ENCODE peak calls at places on chromosomes 12 and 14, in four cellular contexts. One of them, this sample, is unnamed.

GRCh38 chr12:121810234-121810817 is 6.5 kb downstream of the SETD1B start:
- DNase-seq in GM23338: no peak
- DNase-seq in PC-3: no peak
- DNase-seq in astrocyte: no peak
- DNase-seq in this sample: no peak

GRCh38 chr14:68249534-68250517 is 430.2 kb downstream of the RAD51B start:
- DNase-seq in astrocyte: peak; percentile 73
- DNase-seq in GM23338: no peak
- DNase-seq in PC-3: peak; percentile 86
- DNase-seq in this sample: peak; percentile 81

GRCh38 chr12:30847259-30847658 is 79.3 kb upstream of the TSPAN11 start:
- DNase-seq in GM23338: peak; percentile 86
- DNase-seq in PC-3: peak; percentile 76
- DNase-seq in astrocyte: peak; percentile 38
- DNase-seq in this sample: peak; percentile 77

GRCh38 chr12:21823581-21823980 is 49.1 kb upstream of the KCNJ8 start:
- DNase-seq in astrocyte: peak; percentile 19
- DNase-seq in PC-3: no peak
- DNase-seq in GM23338: peak; percentile 18
- DNase-seq in this sample: peak; percentile 56

GRCh38 chr12:124390442-124391116 is 95.7 kb downstream of the RFLNA start:
- DNase-seq in astrocyte: peak; percentile 76
- DNase-seq in GM23338: no peak
- DNase-seq in PC-3: peak; percentile 83
- DNase-seq in this sample: peak; percentile 94

GRCh38 chr12:7373226-7373625 is 69.4 kb downstream of the ACSM4 start:
- DNase-seq in PC-3: no peak
- DNase-seq in astrocyte: no peak
- DNase-seq in GM23338: no peak
- DNase-seq in this sample: peak; percentile 11

GRCh38 chr14:52596861-52597260 is 44.2 kb downstream of the GPR137C start:
- DNase-seq in PC-3: peak; percentile 47
- DNase-seq in GM23338: no peak
- DNase-seq in astrocyte: peak; percentile 13
- DNase-seq in this sample: no peak

GRCh38 chr14:74595006-74595735 is 16.9 kb downstream of the LTBP2 start:
- DNase-seq in GM23338: no peak
- DNase-seq in astrocyte: peak; percentile 75
- DNase-seq in PC-3: no peak
- DNase-seq in this sample: peak; percentile 77

GRCh38 chr12:5593056-5593455 is 161.1 kb downstream of the NTF3 start:
- DNase-seq in astrocyte: no peak
- DNase-seq in GM23338: no peak
- DNase-seq in PC-3: no peak
- DNase-seq in this sample: no peak

GRCh38 chr12:110578522-110579238 is 4.4 kb downstream of the PPTC7 start:
- DNase-seq in GM23338: no peak
- DNase-seq in astrocyte: no peak
- DNase-seq in PC-3: no peak
- DNase-seq in this sample: no peak

GRCh38 chr14:64082837-64083236 is 211.3 kb downstream of the ESR2 start:
- DNase-seq in PC-3: no peak
- DNase-seq in GM23338: no peak
- DNase-seq in astrocyte: no peak
- DNase-seq in this sample: no peak

GRCh38 chr12:123106640-123107359 is 44.1 kb downstream of the PITPNM2 start:
- DNase-seq in astrocyte: no peak
- DNase-seq in GM23338: no peak
- DNase-seq in PC-3: peak; percentile 39
- DNase-seq in this sample: no peak

GRCh38 chr14:74684444-74684843 is 28.4 kb downstream of the AREL1 start:
- DNase-seq in astrocyte: no peak
- DNase-seq in PC-3: no peak
- DNase-seq in GM23338: no peak
- DNase-seq in this sample: no peak

DNA sequence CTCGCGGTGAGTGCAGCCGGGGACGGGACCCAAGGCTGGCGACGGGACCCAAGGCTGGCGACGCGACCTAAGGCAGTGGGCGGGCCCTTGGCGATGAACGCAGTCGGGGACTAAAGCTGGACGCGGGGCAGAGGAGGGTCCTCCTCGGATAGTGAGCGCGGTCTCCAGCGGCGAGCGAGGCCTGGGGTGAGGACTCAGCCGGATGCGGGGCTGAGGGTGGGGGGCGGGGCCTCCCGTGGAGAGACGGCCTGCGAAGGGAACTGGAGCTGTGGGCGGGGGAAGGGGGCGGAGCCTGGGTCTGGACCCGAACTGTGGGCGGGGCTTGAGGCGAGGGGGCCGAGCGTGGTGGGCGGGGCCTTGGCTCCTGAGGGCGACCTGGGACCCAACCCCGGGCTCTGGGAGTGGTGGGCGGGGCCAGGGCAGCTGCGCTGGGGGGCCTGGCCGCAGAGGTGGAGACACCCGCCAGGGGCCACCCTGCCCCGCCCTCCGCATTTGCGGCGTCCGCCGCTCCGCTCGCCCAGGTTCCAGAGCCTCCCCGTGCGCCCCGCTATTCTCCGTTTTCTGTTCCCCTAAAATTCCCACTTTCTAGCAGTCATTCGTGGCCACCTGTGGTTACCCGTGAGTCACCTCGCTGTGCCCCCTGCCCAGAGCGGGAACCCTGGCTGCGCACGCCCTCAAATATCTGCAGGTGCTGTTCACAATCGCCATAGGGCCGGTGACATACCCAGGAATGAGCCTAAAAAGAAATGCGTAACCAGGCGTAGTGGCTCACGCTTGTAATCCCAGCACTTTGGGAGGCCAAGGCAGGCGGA is 508 bp upstream of the BRF1 start:
- DNase-seq in astrocyte: peak; percentile 77
- DNase-seq in GM23338: peak; percentile 98
- DNase-seq in PC-3: peak; percentile 95
- DNase-seq in this sample: peak; percentile 98
- TF ChIP-seq EZH2 in astrocyte: no peak
- TF ChIP-seq EZH2 in GM23338: no peak
- TF ChIP-seq EZH2 in PC-3: no peak
- TF ChIP-seq EZH2 in this sample: no peak

GRCh38 chr12:12167847-12168246 is 97.1 kb downstream of the BCL2L14 start:
- DNase-seq in PC-3: peak; percentile 35
- DNase-seq in GM23338: no peak
- DNase-seq in astrocyte: no peak
- DNase-seq in this sample: no peak
- H3K4me1 ChIP-seq in PC-3: peaks cover 4% of the 10 kb centered on the region
- H3K4me1 ChIP-seq in GM23338: peaks cover 3% of the 10 kb centered on the region
- H3K4me1 ChIP-seq in astrocyte: no peaks in the 10 kb centered on the region
- H3K4me1 ChIP-seq in this sample: peaks cover 8% of the 10 kb centered on the region

GRCh38 chr14:97762386-97762785 is 965.2 kb downstream of the VRK1 start:
- DNase-seq in GM23338: no peak
- DNase-seq in PC-3: no peak
- DNase-seq in astrocyte: no peak
- DNase-seq in this sample: no peak
- H2AFZ ChIP-seq in GM23338: peak overlapping the region; percentile 43
- H2AFZ ChIP-seq in PC-3: no peak overlapping the region
- H2AFZ ChIP-seq in astrocyte: no peak overlapping the region
- H2AFZ ChIP-seq in this sample: no peak overlapping the region

GRCh38 chr12:54009171-54010052 is 627 bp downstream of the HOXC8 start:
- DNase-seq in GM23338: no peak
- DNase-seq in astrocyte: no peak
- DNase-seq in PC-3: peak; percentile 46
- DNase-seq in this sample: peak; percentile 87
- TF ChIP-seq EZH2 in GM23338: peak; percentile 99
- TF ChIP-seq EZH2 in astrocyte: peak; percentile 99
- TF ChIP-seq EZH2 in PC-3: no peak
- TF ChIP-seq EZH2 in this sample: no peak

DNA sequence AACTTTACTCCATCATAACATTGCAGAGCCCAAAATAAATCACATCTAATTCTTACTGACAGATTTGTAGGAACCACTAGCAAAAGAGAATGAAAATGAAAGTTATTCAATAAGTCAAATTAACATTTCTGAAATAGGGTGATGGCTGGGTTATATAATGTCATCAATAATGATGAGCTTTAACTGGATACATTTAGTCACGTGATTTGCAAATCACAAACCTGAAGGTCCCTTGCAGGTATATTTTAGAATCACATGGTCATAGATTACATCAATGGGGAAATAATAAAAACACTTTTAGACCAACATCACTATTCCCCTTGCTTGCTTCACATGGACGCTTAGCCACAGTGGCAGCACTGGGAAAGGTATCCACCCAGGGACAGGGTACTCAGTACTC is 86.7 kb downstream of the PRIMA1 start:
- DNase-seq in GM23338: no peak
- DNase-seq in astrocyte: no peak
- DNase-seq in PC-3: no peak
- DNase-seq in this sample: no peak
- H3K4me1 ChIP-seq in GM23338: no peaks in the 10 kb centered on the region
- H3K4me1 ChIP-seq in astrocyte: no peaks in the 10 kb centered on the region
- H3K4me1 ChIP-seq in PC-3: no peaks in the 10 kb centered on the region
- H3K4me1 ChIP-seq in this sample: no peaks in the 10 kb centered on the region

GRCh38 chr12:71958457-71958856 is 19.8 kb downstream of the TPH2 start:
- DNase-seq in astrocyte: no peak
- DNase-seq in PC-3: no peak
- DNase-seq in GM23338: no peak
- DNase-seq in this sample: peak; percentile 14
- H2AFZ ChIP-seq in astrocyte: no peak overlapping the region
- H2AFZ ChIP-seq in PC-3: no peak overlapping the region
- H2AFZ ChIP-seq in GM23338: no peak overlapping the region
- H2AFZ ChIP-seq in this sample: peak overlapping the region; percentile 2